ENCODE peak calls at places on chromosomes 2 and 18, in nine cellular contexts. A, S, H, W, F, D, O, Y and P are unnamed samples.

GRCh38 chr2:179243046-179243445 is 21.6 kb downstream of the SESTD1 start:
- DNase-seq in H (no peak), A (no peak), F (no peak), O (no peak), S (no peak), D (no peak), Y (no peak), W (no peak), P (no peak)

GRCh38 chr2:151071382-151071781 is 190.3 kb downstream of the RBM43 start:
- DNase-seq in H (peak; percentile 53), S (no peak), F (peak; percentile 80), O (no peak), W (no peak), A (no peak), Y (peak; percentile 3), D (peak; percentile 61), P (no peak)

GRCh38 chr18:924987-925386 is 20.3 kb downstream of the ADCYAP1 start:
- DNase-seq in Y (no peak), S (no peak), D (no peak), H (no peak), O (no peak), A (no peak), F (no peak), W (no peak), P (no peak)

GRCh38 chr2:118124293-118124891 is 36.1 kb downstream of the INSIG2 start:
- DNase-seq in D (no peak), O (no peak), F (no peak), S (no peak), W (no peak), H (no peak), Y (no peak), A (peak; percentile 23), P (no peak)

GRCh38 chr18:2979871-2980606 is 32.9 kb downstream of the LPIN2 start:
- DNase-seq in W (no peak), A (peak; percentile 60), H (no peak), F (no peak), S (no peak), O (peak; percentile 35), D (peak; percentile 52), Y (no peak), P (no peak)

GRCh38 chr2:195559431-195559914 is 97.6 kb upstream of the SLC39A10 start:
- DNase-seq in F (peak; percentile 96), S (peak; percentile 57), D (peak; percentile 87), O (peak; percentile 85), A (no peak), W (no peak), H (peak; percentile 55), Y (no peak), P (peak; percentile 74)

GRCh38 chr2:151189125-151189524 is 72.5 kb downstream of the RBM43 start:
- DNase-seq in S (peak; percentile 3), Y (no peak), O (peak; percentile 47), D (no peak), H (no peak), F (no peak), A (no peak), W (no peak), P (no peak)

GRCh38 chr2:149904816-149905215 is 317.2 kb upstream of the MMADHC start:
- DNase-seq in O (no peak), F (peak; percentile 32), A (no peak), H (no peak), Y (no peak), D (no peak), W (no peak), S (no peak), P (no peak)

GRCh38 chr2:106931742-106932335 is 45.9 kb upstream of the ST6GAL2 start:
- DNase-seq in Y (no peak), F (no peak), D (no peak), O (no peak), A (no peak), S (no peak), W (no peak), H (no peak), P (no peak)

GRCh38 chr2:173854840-173855239 is 110.3 kb downstream of the SP3 start:
- DNase-seq in W (no peak), D (peak; percentile 75), Y (no peak), H (peak; percentile 55), F (no peak), A (peak; percentile 40), S (no peak), O (no peak), P (no peak)

GRCh38 chr18:23200751-23201150 is 65.5 kb downstream of the CABLES1 start:
- DNase-seq in H (peak; percentile 66), D (no peak), W (no peak), Y (no peak), A (no peak), O (no peak), S (no peak), F (no peak), P (no peak)

GRCh38 chr2:144999040-144999875 is 479.3 kb upstream of the ZEB2 start:
- DNase-seq in D (peak; percentile 68), O (no peak), H (no peak), S (no peak), W (no peak), A (peak; percentile 35), Y (no peak), F (peak; percentile 83), P (no peak)

GRCh38 chr2:219497495-219498279 is 1.0 kb upstream of the GMPPA start:
- DNase-seq in H (peak; percentile 93), W (peak; percentile 60), D (peak; percentile 73), Y (peak; percentile 82), O (peak; percentile 20), S (no peak), F (peak; percentile 84), A (peak; percentile 95), P (peak; percentile 80)

DNA sequence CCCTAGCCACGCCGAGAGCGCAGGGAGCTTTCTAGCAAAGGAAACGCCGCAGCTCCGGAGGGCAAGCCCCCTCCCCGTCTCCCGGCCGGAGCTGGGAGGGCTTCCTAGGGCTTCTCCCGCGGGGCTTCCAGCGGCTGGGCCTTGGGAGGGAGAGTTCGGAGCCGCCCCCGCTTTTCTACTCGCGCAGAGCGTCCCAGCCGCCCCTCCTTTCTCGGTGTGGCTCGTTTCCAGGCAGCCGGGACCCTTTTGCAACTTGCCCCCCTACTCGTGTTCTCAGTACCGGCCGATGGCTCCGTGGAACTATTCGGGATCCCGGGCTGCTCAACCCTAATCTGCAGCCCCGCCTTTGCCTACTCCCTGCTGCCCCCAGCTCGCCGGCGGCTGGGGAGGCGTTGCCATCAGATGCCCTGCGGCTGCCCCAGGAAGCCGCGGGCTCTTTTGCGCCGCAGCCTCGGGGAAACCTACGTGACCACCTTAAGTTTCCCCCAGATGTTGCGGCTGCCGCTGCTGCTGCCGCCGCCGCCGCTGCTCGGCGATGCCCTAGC is 1.5 kb upstream of the NR4A2 start:
- DNase-seq in O (no peak), Y (peak; percentile 76), H (peak; percentile 79), S (peak; percentile 33), W (peak; percentile 59), D (peak; percentile 66), A (peak; percentile 59), F (peak; percentile 51), P (no peak)
- TF ChIP-seq CTCF in O (no peak), Y (no peak), H (peak; percentile 14), S (no peak), W (no peak), D (no peak), A (no peak), F (no peak), P (no peak)

DNA sequence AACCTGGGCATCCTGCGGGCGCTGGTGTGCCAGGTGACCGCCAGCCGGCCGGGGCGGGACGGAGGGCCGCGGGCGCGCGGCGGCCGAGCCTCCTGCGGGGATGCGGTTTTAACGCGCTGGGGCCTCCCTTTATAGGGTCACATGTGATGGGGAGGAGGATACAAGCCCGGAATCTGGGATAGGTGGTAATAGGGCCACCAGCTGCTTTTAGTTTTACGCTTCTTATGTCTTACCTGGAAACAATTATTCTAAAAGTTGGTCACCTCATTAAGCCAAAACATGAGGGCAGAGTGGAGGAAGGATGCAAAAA is 600 bp downstream of the DCAF17 start:
- DNase-seq in S (no peak), F (no peak), H (no peak), A (no peak), D (peak; percentile 56), W (no peak), Y (no peak), O (no peak), P (no peak)
- TF ChIP-seq CTCF in S (no peak), F (no peak), H (no peak), A (no peak), D (no peak), W (no peak), Y (no peak), O (no peak), P (no peak)

GRCh38 chr2:8490166-8490565 is 191.7 kb upstream of the ID2 start:
- DNase-seq in F (no peak), W (no peak), H (no peak), S (no peak), A (no peak), Y (no peak), D (no peak), O (no peak), P (no peak)

GRCh38 chr2:8494151-8494550 is 187.7 kb upstream of the ID2 start:
- DNase-seq in D (no peak), A (no peak), F (no peak), S (no peak), Y (no peak), H (no peak), O (no peak), W (no peak), P (no peak)

GRCh38 chr2:8489751-8490150 is 192.1 kb upstream of the ID2 start:
- DNase-seq in S (no peak), Y (no peak), O (no peak), A (no peak), H (no peak), W (no peak), F (no peak), D (no peak), P (no peak)

GRCh38 chr2:8489221-8489620 is 192.6 kb upstream of the ID2 start:
- DNase-seq in D (peak; percentile 30), A (no peak), Y (no peak), S (no peak), W (no peak), F (no peak), O (no peak), H (no peak), P (no peak)

GRCh38 chr2:8491296-8492048 is 190.4 kb upstream of the ID2 start:
- DNase-seq in S (no peak), F (no peak), H (no peak), Y (no peak), O (no peak), A (no peak), D (peak; percentile 4), W (no peak), P (no peak)
- TF ChIP-seq CTCF in S (no peak), F (no peak), H (no peak), Y (no peak), O (no peak), A (no peak), D (no peak), W (no peak), P (no peak)

GRCh38 chr2:68566362-68566761 is 77.0 kb upstream of the PROKR1 start:
- DNase-seq in H (no peak), W (no peak), O (no peak), F (no peak), S (no peak), Y (no peak), A (no peak), D (no peak), P (no peak)
- TF ChIP-seq CTCF in H (no peak), W (no peak), O (no peak), F (no peak), S (no peak), Y (no peak), A (no peak), D (no peak), P (no peak)